ENCODE peak calls at places on chromosomes 7 and 10, in seven cellular contexts. H is cardiac muscle cell, K is esophagus squamous epithelium, N is aorta, J is lower lobe of right lung, L is lung, E is suprapubic skin. O is an unnamed sample.

GRCh38 chr7:84982199-84982598 is 204.7 kb downstream of the SEMA3D start:
- DNase-seq in H (no peak), K (no peak), N (no peak), J (no peak), L (no peak), E (no peak), O (no peak)

GRCh38 chr10:103921750-103922195 is 3.8 kb upstream of the STN1 start:
- DNase-seq in H (peak), K (no peak), N (no peak), J (no peak), L (no peak), E (no peak), O (no peak)

GRCh38 chr7:34807548-34808340 is 149.7 kb downstream of the NPSR1 start:
- DNase-seq in H (no peak), K (no peak), N (no peak), J (no peak), L (no peak), E (no peak), O (no peak)

GRCh38 chr7:157932498-157933218 is 595.9 kb downstream of the DNAJB6 start:
- DNase-seq in H (no peak), K (no peak), N (no peak), J (no peak), L (no peak), E (no peak), O (no peak)

GRCh38 chr10:22605168-22605567 is 109.2 kb downstream of the PIP4K2A start:
- DNase-seq in H (no peak), K (no peak), N (no peak), J (no peak), L (no peak), E (no peak), O (no peak)

GRCh38 chr7:67823345-67823744 is 826.7 kb downstream of the TYW1 start:
- DNase-seq in H (no peak), K (no peak), N (no peak), J (no peak), L (no peak), E (no peak), O (no peak)

GRCh38 chr7:17408245-17408903 is 109.9 kb downstream of the AHR start:
- DNase-seq in H (no peak), K (no peak), N (peak), J (peak), L (peak), E (no peak), O (no peak)

GRCh38 chr7:67636363-67637355 is 640.0 kb downstream of the TYW1 start:
- DNase-seq in H (peak), K (no peak), N (no peak), J (no peak), L (no peak), E (no peak), O (no peak)

GRCh38 chr10:31467791-31468535 is 148.9 kb downstream of the ZEB1 start:
- DNase-seq in H (no peak), K (no peak), N (no peak), J (peak), L (no peak), E (no peak), O (no peak)

DNA sequence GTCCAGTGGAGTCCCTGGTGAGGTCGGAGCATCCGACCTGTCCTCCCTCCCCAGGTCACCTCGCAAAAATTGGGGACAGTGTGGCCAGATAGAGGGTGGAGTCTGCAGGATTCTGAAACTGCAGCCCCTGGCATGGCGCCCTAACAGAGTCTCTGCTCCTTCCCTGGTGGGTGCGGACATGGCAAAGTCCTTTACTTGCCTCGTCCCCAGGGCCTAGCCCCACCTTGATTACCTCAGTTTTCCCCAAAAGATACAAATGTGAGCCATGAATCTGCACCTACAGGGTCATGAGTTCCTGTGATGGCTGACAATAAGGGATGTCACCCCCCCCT is 47.7 kb downstream of the NPVF start:
- DNase-seq in H (no peak), K (no peak), N (no peak), J (no peak), L (no peak), E (no peak), O (no peak)
- H3K27ac ChIP-seq in H (no peak), K (peak), N (peak), J (peak), L (peak), E (no peak), O (no peak)

GRCh38 chr10:70742537-70743429 is 42.4 kb downstream of the TBATA start:
- DNase-seq in H (no peak), K (no peak), N (peak), J (peak), L (no peak), E (no peak), O (no peak)
- H3K27ac ChIP-seq in H (no peak), K (no peak), N (no peak), J (peak), L (peak), E (no peak), O (no peak)

GRCh38 chr10:97015199-97015693 is 170.5 kb downstream of the SLIT1 start:
- DNase-seq in H (no peak), K (no peak), N (no peak), J (no peak), L (no peak), E (no peak), O (no peak)

GRCh38 chr10:97016728-97017473 is 168.9 kb downstream of the SLIT1 start:
- DNase-seq in H (no peak), K (no peak), N (no peak), J (no peak), L (no peak), E (peak), O (no peak)

GRCh38 chr10:97019213-97019844 is 166.4 kb downstream of the SLIT1 start:
- DNase-seq in H (no peak), K (no peak), N (peak), J (no peak), L (no peak), E (no peak), O (no peak)

GRCh38 chr10:97018251-97019212 is 167.2 kb downstream of the SLIT1 start:
- DNase-seq in H (no peak), K (no peak), N (peak), J (no peak), L (no peak), E (no peak), O (no peak)

GRCh38 chr10:97017474-97017903 is 168.3 kb downstream of the SLIT1 start:
- DNase-seq in H (no peak), K (no peak), N (no peak), J (no peak), L (no peak), E (peak), O (no peak)
- H3K27ac ChIP-seq in H (no peak), K (no peak), N (no peak), J (no peak), L (no peak), E (no peak), O (no peak)

DNA sequence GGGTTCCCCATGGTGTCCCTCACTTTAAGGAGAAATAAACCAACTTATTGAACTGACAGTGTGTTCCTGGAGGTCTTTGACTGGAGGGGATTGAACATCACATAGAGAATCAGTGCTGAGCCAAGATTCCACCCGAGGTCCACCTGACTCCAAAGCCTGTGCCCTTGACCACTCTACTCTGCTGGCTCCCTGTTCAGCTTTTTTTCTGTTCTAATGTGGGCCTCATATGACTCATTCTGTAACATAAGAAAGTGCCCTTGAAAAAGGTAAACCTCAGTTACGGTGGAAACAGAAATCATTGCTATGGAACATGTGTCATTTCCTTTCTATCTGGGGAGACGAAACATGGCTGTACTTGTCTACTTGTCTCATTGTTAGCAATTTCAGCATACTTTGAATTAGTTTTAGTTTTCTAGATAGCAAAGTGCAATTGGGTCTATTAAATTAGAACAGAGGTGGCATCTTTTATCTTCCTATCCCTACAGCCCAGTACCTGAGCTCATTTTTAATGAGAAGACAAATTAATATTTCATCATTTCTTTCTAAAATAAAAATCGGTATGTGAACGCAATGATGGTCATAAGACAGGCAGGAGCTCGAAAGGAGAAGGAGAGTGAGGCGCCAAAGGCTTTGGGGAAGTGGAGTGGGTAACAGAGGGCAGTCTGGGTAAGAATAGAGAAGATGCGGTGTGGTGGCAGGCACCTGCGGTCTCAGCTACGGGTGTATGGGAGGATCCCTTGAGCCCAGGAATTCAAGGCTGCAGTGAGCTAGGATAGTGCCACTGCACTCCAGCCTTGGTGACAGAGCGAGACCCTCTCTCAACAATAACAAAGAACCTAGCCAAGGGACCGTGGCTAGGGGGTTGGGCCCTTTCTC is 1.5 kb downstream of the GSDME start:
- DNase-seq in H (no peak), K (no peak), N (peak), J (no peak), L (no peak), E (no peak), O (no peak)
- H3K27ac ChIP-seq in H (no peak), K (peak), N (no peak), J (no peak), L (no peak), E (no peak), O (no peak)

GRCh38 chr10:63516207-63516606 is 5.0 kb upstream of the REEP3 start:
- DNase-seq in H (no peak), K (no peak), N (no peak), J (no peak), L (no peak), E (no peak), O (no peak)

GRCh38 chr10:63520463-63521388 is 475 bp upstream of the REEP3 start:
- DNase-seq in H (no peak), K (no peak), N (peak), J (peak), L (peak), E (no peak), O (no peak)

GRCh38 chr10:63518690-63519288 is 2.4 kb upstream of the REEP3 start:
- DNase-seq in H (no peak), K (no peak), N (no peak), J (no peak), L (no peak), E (no peak), O (no peak)

DNA sequence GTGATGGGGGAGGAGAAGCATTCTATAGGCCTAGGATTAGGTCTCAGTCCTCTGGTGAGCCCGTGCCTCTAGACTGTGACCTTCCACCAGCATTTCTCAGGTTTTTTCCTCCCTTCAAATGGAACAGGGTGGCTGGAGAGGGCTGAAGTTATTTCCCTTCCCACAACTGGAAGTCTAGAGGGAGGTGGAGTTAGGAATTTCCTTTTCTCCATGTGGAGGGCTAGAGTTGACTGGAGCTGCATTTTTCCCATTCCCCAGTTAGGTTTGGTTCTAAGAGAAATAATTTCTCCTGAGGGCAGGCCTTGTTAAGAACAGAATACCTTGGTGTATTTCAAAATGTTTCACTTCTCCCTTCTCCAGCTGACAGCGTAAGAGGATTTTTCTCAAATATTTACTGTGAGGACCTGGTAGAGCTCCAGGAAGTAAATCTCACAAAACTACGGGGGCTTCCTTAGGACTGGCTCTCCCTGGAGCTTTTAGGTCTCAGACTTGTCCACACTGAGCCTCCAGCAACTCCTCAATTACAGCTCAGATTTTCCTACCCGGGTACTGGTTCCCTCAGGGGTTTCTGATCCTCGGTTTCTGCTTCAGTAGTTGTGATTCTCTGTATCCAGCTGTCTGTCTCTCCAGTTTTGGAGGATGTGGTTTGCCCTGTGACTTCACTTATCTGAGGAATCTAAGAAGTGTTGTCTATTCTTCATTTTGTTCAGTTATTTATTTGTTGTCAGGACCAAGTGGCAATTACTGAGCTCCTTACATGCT is 6.0 kb upstream of the REEP3 start:
- DNase-seq in H (peak), K (no peak), N (no peak), J (no peak), L (no peak), E (no peak), O (no peak)
- H3K27ac ChIP-seq in H (peak), K (peak), N (peak), J (peak), L (peak), E (peak), O (no peak)

GRCh38 chr7:803243-803635 is 29.0 kb upstream of the SUN1 start:
- DNase-seq in H (no peak), K (no peak), N (no peak), J (no peak), L (no peak), E (no peak), O (no peak)

GRCh38 chr7:805261-805660 is 27.0 kb upstream of the SUN1 start:
- DNase-seq in H (no peak), K (no peak), N (no peak), J (no peak), L (no peak), E (no peak), O (no peak)

GRCh38 chr7:801940-802364 is 30.3 kb upstream of the SUN1 start:
- DNase-seq in H (no peak), K (no peak), N (peak), J (peak), L (peak), E (no peak), O (no peak)

GRCh38 chr7:798921-799470 is 33.3 kb upstream of the SUN1 start:
- DNase-seq in H (no peak), K (no peak), N (no peak), J (peak), L (no peak), E (no peak), O (no peak)

GRCh38 chr7:802500-803242 is 29.6 kb upstream of the SUN1 start:
- DNase-seq in H (no peak), K (no peak), N (no peak), J (no peak), L (no peak), E (no peak), O (no peak)
- H3K27ac ChIP-seq in H (no peak), K (peak), N (peak), J (peak), L (peak), E (no peak), O (peak)

DNA sequence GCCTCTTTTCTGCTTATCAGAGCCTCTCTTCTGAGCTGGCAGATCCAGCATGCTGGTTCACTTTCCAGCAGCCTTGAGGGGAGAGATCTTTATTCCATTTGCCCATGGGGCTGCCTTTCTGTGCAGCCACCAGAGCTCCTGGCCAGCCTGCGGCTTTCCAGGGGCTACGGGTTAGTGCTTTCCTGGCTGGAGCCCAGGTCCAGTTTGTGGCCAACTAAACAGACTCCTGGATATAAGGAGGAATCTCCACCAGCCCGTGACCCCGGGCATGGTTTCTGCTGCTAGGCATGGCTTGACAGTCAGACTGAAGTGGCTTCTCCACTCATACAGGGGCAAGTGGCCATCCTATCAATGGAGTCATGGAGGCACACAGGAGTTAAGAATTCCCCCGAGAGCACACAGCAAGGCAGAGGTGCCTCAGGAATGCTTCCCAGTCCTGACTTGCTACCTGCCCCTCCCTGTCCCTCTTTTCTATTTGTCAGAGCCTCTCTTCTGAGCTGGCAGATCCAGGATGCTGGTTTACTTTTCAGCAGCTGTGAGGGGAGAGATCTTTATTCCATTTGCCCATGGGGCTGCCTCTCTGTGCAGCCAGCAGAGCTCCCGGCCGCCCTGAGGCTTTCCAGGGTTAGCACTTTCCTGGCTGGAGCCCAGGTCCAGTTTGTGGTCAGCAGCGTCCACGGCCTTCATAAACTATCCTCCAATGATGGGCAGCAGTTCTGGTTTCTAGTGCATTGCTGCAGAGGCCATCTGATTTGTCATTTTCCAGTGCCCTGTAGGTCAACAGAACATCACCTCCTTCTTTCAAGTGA is 35.9 kb downstream of the TSPAN15 start:
- DNase-seq in H (peak), K (no peak), N (no peak), J (peak), L (no peak), E (no peak), O (no peak)
- H3K27ac ChIP-seq in H (peak), K (peak), N (no peak), J (no peak), L (peak), E (no peak), O (no peak)

GRCh38 chr7:1555813-1556540 is at the start of gene TMEM184A:
- DNase-seq in H (peak), K (no peak), N (no peak), J (peak), L (peak), E (no peak), O (no peak)

GRCh38 chr7:1555046-1555812 is 776 bp downstream of the TMEM184A start:
- DNase-seq in H (peak), K (no peak), N (no peak), J (no peak), L (no peak), E (no peak), O (no peak)

GRCh38 chr7:1553513-1554210 is 2.3 kb downstream of the TMEM184A start:
- DNase-seq in H (no peak), K (no peak), N (no peak), J (no peak), L (no peak), E (no peak), O (no peak)

GRCh38 chr7:1552200-1552599 is 3.8 kb downstream of the TMEM184A start:
- DNase-seq in H (no peak), K (no peak), N (no peak), J (no peak), L (no peak), E (no peak), O (no peak)

DNA sequence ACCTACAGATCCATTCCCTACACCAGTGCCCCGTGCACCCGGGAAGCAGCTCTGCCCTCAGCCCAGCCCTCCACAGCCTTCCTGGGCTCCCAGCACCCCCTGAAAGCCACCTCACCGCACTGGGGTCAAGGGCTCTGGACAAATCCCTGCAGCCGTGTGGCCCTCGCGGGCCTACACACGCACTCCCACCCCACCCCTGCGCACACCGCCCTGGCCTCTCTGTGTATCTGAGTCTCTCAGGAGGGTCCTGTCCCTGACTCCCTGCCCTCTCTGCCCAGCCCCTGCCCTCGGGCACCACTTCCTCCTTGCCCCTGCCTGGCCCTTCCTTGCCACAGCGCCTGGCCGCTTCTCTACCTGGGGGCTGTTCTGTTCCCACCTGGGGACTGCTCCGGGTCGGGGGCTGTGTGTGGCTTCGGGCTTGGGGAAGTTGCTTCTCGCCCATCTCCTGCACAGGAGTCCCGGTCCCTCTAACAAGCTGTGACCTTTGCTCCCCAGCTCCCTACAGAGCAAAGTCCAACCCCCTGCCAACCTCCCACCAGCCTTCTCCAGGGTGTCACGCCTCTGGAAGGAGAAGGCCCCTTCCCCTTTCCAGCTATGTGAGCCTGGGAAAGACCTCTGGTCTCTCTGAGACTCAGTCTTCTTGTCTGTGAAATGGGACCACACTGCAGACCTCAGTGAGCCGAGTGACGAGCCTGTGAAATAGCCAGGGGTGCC is 1.5 kb downstream of the TMEM184A start:
- DNase-seq in H (no peak), K (no peak), N (no peak), J (no peak), L (no peak), E (no peak), O (no peak)
- H3K27ac ChIP-seq in H (no peak), K (peak), N (no peak), J (no peak), L (peak), E (peak), O (no peak)

O was measured in SK-N-MC.